ENCODE peak calls at places on chromosomes 2 and 18, in seven cellular contexts. O, I, F, M, R, W and C are unnamed samples.

GRCh38 chr2:101442042-101442666 is 32.8 kb downstream of the RFX8 start:
- DNase-seq in R (no peak), O (peak; percentile 61), W (no peak), M (no peak), F (no peak), I (no peak), C (no peak)

GRCh38 chr2:95384854-95385569 is 17.5 kb upstream of the FAHD2A start:
- DNase-seq in R (peak; percentile 50), I (peak; percentile 63), M (no peak), O (no peak), F (no peak), W (no peak), C (peak; percentile 20)

GRCh38 chr2:148490840-148491439 is 153.6 kb upstream of the EPC2 start:
- DNase-seq in F (no peak), I (no peak), M (no peak), O (no peak), R (no peak), W (no peak), C (no peak)

GRCh38 chr2:106117882-106118684 is 76.0 kb downstream of the UXS1 start:
- DNase-seq in I (no peak), R (no peak), F (no peak), W (no peak), O (no peak), M (no peak), C (no peak)

GRCh38 chr2:24871852-24872323 is 48.1 kb downstream of the ADCY3 start:
- DNase-seq in F (no peak), W (no peak), O (peak; percentile 88), M (no peak), R (no peak), I (no peak), C (no peak)

GRCh38 chr18:46555724-46556123 is 101.3 kb downstream of the LOXHD1 start:
- DNase-seq in I (no peak), O (no peak), W (peak; percentile 32), M (peak; percentile 30), R (no peak), F (no peak), C (peak; percentile 64)

GRCh38 chr2:166934817-166935216 is 46.5 kb downstream of the XIRP2 start:
- DNase-seq in I (no peak), F (no peak), R (no peak), O (no peak), W (no peak), M (no peak), C (peak; percentile 7)

GRCh38 chr2:45872211-45872610 is 220.7 kb downstream of the PRKCE start:
- DNase-seq in O (no peak), R (no peak), M (no peak), I (no peak), F (no peak), W (no peak), C (peak; percentile 22)

GRCh38 chr2:197107291-197108269 is 181.1 kb upstream of the PGAP1 start:
- DNase-seq in R (no peak), F (no peak), M (no peak), O (peak; percentile 95), I (peak; percentile 87), W (no peak), C (no peak)